ENCODE peak calls at places on chromosomes 2 and 18, in nine cellular contexts. One of them, this sample, is unnamed.
A peak's percentile ranks its signal among the peaks of the same experiment; 100 is the strongest.

GRCh38 chr18:34802938-34803337 is 92.8 kb downstream of the DTNA start:
- DNase-seq in thoracic aorta: no peak
- DNase-seq in GM23248: peak; percentile 66
- DNase-seq in left ventricle myocardium inferior: no peak
- DNase-seq in upper lobe of left lung: no peak
- DNase-seq in cardiac muscle cell: no peak
- DNase-seq in CD8-positive, alpha-beta T cell: no peak
- DNase-seq in lower lobe of right lung: no peak
- DNase-seq in small intestine: no peak
- DNase-seq in this sample: no peak

GRCh38 chr2:160254363-160254762 is 54.3 kb upstream of the ITGB6 start:
- DNase-seq in upper lobe of left lung: no peak
- DNase-seq in lower lobe of right lung: no peak
- DNase-seq in cardiac muscle cell: no peak
- DNase-seq in left ventricle myocardium inferior: no peak
- DNase-seq in thoracic aorta: no peak
- DNase-seq in CD8-positive, alpha-beta T cell: no peak
- DNase-seq in GM23248: no peak
- DNase-seq in small intestine: no peak
- DNase-seq in this sample: no peak

GRCh38 chr2:240595381-240596079 is 9.0 kb downstream of the CAPN10 start:
- DNase-seq in left ventricle myocardium inferior: no peak
- DNase-seq in upper lobe of left lung: no peak
- DNase-seq in small intestine: peak; percentile 32
- DNase-seq in GM23248: peak; percentile 31
- DNase-seq in thoracic aorta: no peak
- DNase-seq in CD8-positive, alpha-beta T cell: peak; percentile 58
- DNase-seq in lower lobe of right lung: peak; percentile 42
- DNase-seq in cardiac muscle cell: peak; percentile 44
- DNase-seq in this sample: peak; percentile 55

GRCh38 chr2:237500681-237501424 is 13.8 kb downstream of the MLPH start:
- DNase-seq in upper lobe of left lung: no peak
- DNase-seq in small intestine: no peak
- DNase-seq in cardiac muscle cell: no peak
- DNase-seq in left ventricle myocardium inferior: no peak
- DNase-seq in GM23248: peak; percentile 100
- DNase-seq in thoracic aorta: no peak
- DNase-seq in CD8-positive, alpha-beta T cell: no peak
- DNase-seq in lower lobe of right lung: no peak
- DNase-seq in this sample: no peak

GRCh38 chr18:62963522-62963921 is 248.2 kb downstream of the PHLPP1 start:
- DNase-seq in left ventricle myocardium inferior: no peak
- DNase-seq in upper lobe of left lung: no peak
- DNase-seq in small intestine: peak; percentile 7
- DNase-seq in lower lobe of right lung: no peak
- DNase-seq in thoracic aorta: no peak
- DNase-seq in cardiac muscle cell: no peak
- DNase-seq in CD8-positive, alpha-beta T cell: no peak
- DNase-seq in GM23248: no peak
- DNase-seq in this sample: no peak

GRCh38 chr2:74119324-74119723 is 28.4 kb downstream of the BOLA3 start:
- DNase-seq in thoracic aorta: no peak
- DNase-seq in lower lobe of right lung: no peak
- DNase-seq in CD8-positive, alpha-beta T cell: no peak
- DNase-seq in GM23248: peak; percentile 52
- DNase-seq in upper lobe of left lung: no peak
- DNase-seq in cardiac muscle cell: no peak
- DNase-seq in small intestine: no peak
- DNase-seq in left ventricle myocardium inferior: no peak
- DNase-seq in this sample: no peak

GRCh38 chr2:42102606-42103450 is 55.0 kb downstream of the PKDCC start:
- DNase-seq in upper lobe of left lung: peak; percentile 73
- DNase-seq in left ventricle myocardium inferior: peak; percentile 67
- DNase-seq in small intestine: no peak
- DNase-seq in GM23248: no peak
- DNase-seq in cardiac muscle cell: peak; percentile 90
- DNase-seq in CD8-positive, alpha-beta T cell: no peak
- DNase-seq in lower lobe of right lung: peak; percentile 78
- DNase-seq in thoracic aorta: no peak
- DNase-seq in this sample: peak; percentile 54

GRCh38 chr2:241204010-241204384 is 15.5 kb downstream of the ANO7 start:
- DNase-seq in CD8-positive, alpha-beta T cell: no peak
- DNase-seq in thoracic aorta: no peak
- DNase-seq in cardiac muscle cell: no peak
- DNase-seq in left ventricle myocardium inferior: no peak
- DNase-seq in upper lobe of left lung: no peak
- DNase-seq in GM23248: no peak
- DNase-seq in lower lobe of right lung: no peak
- DNase-seq in small intestine: no peak
- DNase-seq in this sample: no peak

GRCh38 chr2:7031424-7032245 is 114.4 kb downstream of the RNF144A start:
- DNase-seq in GM23248: no peak
- DNase-seq in upper lobe of left lung: peak; percentile 96
- DNase-seq in thoracic aorta: no peak
- DNase-seq in left ventricle myocardium inferior: no peak
- DNase-seq in cardiac muscle cell: no peak
- DNase-seq in lower lobe of right lung: peak; percentile 91
- DNase-seq in CD8-positive, alpha-beta T cell: peak; percentile 76
- DNase-seq in small intestine: peak; percentile 99
- DNase-seq in this sample: no peak

GRCh38 chr2:124112966-124113365 is 87.9 kb downstream of the CNTNAP5 start:
- DNase-seq in cardiac muscle cell: no peak
- DNase-seq in left ventricle myocardium inferior: no peak
- DNase-seq in thoracic aorta: no peak
- DNase-seq in GM23248: peak; percentile 6
- DNase-seq in CD8-positive, alpha-beta T cell: no peak
- DNase-seq in upper lobe of left lung: no peak
- DNase-seq in small intestine: no peak
- DNase-seq in lower lobe of right lung: no peak
- DNase-seq in this sample: no peak

GRCh38 chr2:201362396-201362795 is 5.3 kb upstream of the FLACC1 start:
- DNase-seq in cardiac muscle cell: no peak
- DNase-seq in CD8-positive, alpha-beta T cell: no peak
- DNase-seq in thoracic aorta: no peak
- DNase-seq in lower lobe of right lung: no peak
- DNase-seq in upper lobe of left lung: no peak
- DNase-seq in GM23248: peak; percentile 33
- DNase-seq in left ventricle myocardium inferior: no peak
- DNase-seq in small intestine: no peak
- DNase-seq in this sample: no peak
- H3K4me3 ChIP-seq in cardiac muscle cell: no peak overlapping the region
- H3K4me3 ChIP-seq in CD8-positive, alpha-beta T cell: no peak overlapping the region
- H3K4me3 ChIP-seq in thoracic aorta: no peak overlapping the region
- H3K4me3 ChIP-seq in lower lobe of right lung: no peak overlapping the region
- H3K4me3 ChIP-seq in upper lobe of left lung: no peak overlapping the region
- H3K4me3 ChIP-seq in GM23248: no peak overlapping the region
- H3K4me3 ChIP-seq in left ventricle myocardium inferior: no peak overlapping the region
- H3K4me3 ChIP-seq in small intestine: no peak overlapping the region
- H3K4me3 ChIP-seq in this sample: no peak overlapping the region

DNA sequence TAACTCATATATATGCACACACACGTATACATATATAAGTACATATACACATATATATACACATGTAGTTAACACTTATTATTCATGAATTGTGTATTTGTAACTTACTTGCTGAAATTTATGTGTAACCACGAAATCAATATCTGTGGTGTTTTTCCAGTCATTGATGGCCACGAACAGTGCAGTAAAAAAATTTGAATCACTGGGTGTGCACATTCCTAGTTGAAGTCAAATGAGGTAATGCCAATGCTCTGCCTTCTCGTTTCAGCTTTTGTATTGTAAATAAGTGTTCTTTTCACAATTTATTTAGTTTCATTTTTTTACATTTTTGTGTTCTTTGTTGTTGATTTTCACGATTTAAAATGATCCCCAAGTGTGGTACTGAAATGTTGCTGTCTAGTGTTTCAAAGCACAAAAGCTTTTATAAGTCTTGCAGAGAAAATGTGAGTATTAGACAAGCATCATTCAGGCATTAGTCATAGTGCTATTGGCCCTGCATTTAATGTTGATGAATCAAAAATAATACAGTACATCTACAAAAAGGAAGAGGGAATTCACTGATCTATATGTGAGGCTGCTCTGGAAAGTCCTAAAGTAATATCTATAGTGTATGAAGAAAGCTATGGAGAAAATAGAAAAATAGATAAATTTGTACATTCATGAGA is 419.0 kb downstream of the DSC3 start:
- DNase-seq in CD8-positive, alpha-beta T cell: no peak
- DNase-seq in cardiac muscle cell: no peak
- DNase-seq in left ventricle myocardium inferior: no peak
- DNase-seq in GM23248: no peak
- DNase-seq in small intestine: no peak
- DNase-seq in thoracic aorta: no peak
- DNase-seq in upper lobe of left lung: no peak
- DNase-seq in lower lobe of right lung: no peak
- DNase-seq in this sample: no peak
- H3K36me3 ChIP-seq in CD8-positive, alpha-beta T cell: no peaks in the 10 kb centered on the region
- H3K36me3 ChIP-seq in cardiac muscle cell: no peaks in the 10 kb centered on the region
- H3K36me3 ChIP-seq in left ventricle myocardium inferior: no peaks in the 10 kb centered on the region
- H3K36me3 ChIP-seq in GM23248: no peaks in the 10 kb centered on the region
- H3K36me3 ChIP-seq in small intestine: no peaks in the 10 kb centered on the region
- H3K36me3 ChIP-seq in thoracic aorta: no peaks in the 10 kb centered on the region
- H3K36me3 ChIP-seq in upper lobe of left lung: no peaks in the 10 kb centered on the region
- H3K36me3 ChIP-seq in lower lobe of right lung: no peaks in the 10 kb centered on the region
- H3K36me3 ChIP-seq in this sample: no peaks in the 10 kb centered on the region

DNA sequence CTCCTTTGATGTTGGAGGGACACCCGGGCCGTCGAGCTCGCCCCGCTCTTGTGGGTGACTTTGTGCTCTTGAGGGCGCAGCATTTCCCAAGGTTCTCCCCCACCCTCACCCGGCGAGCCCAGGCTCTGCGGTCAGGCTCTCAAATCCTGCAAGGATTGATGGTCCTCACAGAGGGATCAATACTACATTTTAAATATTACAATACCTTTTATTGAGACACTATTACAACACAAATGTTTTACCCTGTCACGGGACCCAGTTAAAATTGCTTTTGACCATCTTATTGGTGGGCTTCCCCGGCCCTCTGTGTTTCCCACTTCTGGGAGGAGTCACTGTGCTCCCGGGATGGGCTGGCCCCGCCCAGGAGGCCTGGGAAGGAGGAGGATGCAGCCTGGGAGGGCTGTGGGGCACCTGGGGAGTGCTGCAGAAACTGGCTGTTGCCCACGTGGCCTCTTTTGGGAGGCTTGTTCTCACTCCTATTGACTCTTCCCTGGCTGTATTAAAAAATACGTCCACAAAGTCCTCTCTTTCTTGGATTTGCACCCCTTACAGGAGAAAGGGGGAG is 222.7 kb downstream of the INSIG2 start:
- DNase-seq in small intestine: no peak
- DNase-seq in lower lobe of right lung: no peak
- DNase-seq in GM23248: peak; percentile 59
- DNase-seq in upper lobe of left lung: no peak
- DNase-seq in left ventricle myocardium inferior: no peak
- DNase-seq in CD8-positive, alpha-beta T cell: no peak
- DNase-seq in cardiac muscle cell: no peak
- DNase-seq in thoracic aorta: no peak
- DNase-seq in this sample: peak; percentile 49
- H3K4me3 ChIP-seq in small intestine: no peak overlapping the region
- H3K4me3 ChIP-seq in lower lobe of right lung: peak overlapping the region; percentile 57
- H3K4me3 ChIP-seq in GM23248: peak overlapping the region; percentile 77
- H3K4me3 ChIP-seq in upper lobe of left lung: peak overlapping the region; percentile 56
- H3K4me3 ChIP-seq in left ventricle myocardium inferior: peak overlapping the region; percentile 67
- H3K4me3 ChIP-seq in CD8-positive, alpha-beta T cell: peak overlapping the region; percentile 66
- H3K4me3 ChIP-seq in cardiac muscle cell: no peak overlapping the region
- H3K4me3 ChIP-seq in thoracic aorta: peak overlapping the region; percentile 78
- H3K4me3 ChIP-seq in this sample: peak overlapping the region; percentile 70

GRCh38 chr18:50272593-50272992 is 6.3 kb upstream of the CFAP53 start:
- DNase-seq in upper lobe of left lung: no peak
- DNase-seq in left ventricle myocardium inferior: no peak
- DNase-seq in CD8-positive, alpha-beta T cell: no peak
- DNase-seq in lower lobe of right lung: no peak
- DNase-seq in small intestine: no peak
- DNase-seq in GM23248: no peak
- DNase-seq in cardiac muscle cell: no peak
- DNase-seq in thoracic aorta: no peak
- DNase-seq in this sample: no peak
- H3K36me3 ChIP-seq in upper lobe of left lung: peaks cover 79% of the 10 kb centered on the region
- H3K36me3 ChIP-seq in left ventricle myocardium inferior: peaks cover 85% of the 10 kb centered on the region
- H3K36me3 ChIP-seq in CD8-positive, alpha-beta T cell: peaks cover 63% of the 10 kb centered on the region
- H3K36me3 ChIP-seq in lower lobe of right lung: peaks cover 88% of the 10 kb centered on the region
- H3K36me3 ChIP-seq in small intestine: peaks cover 37% of the 10 kb centered on the region
- H3K36me3 ChIP-seq in GM23248: peaks cover 38% of the 10 kb centered on the region
- H3K36me3 ChIP-seq in cardiac muscle cell: peaks cover 66% of the 10 kb centered on the region
- H3K36me3 ChIP-seq in thoracic aorta: peaks cover 69% of the 10 kb centered on the region
- H3K36me3 ChIP-seq in this sample: no peaks in the 10 kb centered on the region

DNA sequence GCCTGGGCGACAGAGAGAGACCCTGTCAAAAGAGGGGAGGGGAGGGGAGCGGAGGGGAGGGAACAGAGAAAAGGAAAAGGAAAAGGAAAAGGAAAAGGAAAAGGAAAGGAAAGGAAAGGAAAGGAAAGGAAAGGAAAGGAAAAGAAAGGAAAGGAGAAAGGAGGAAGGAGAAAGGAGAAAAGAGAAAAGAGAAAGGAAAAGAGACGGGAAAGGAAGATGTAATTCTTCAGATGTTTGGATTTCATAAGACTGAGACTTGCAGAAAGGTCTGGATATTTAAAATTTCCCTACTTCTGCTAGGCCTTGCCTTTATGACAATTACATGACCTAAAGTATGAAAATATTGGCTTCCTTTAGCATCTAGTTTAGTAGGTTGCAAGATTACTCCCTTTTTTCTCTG is 383.6 kb downstream of the ZEB2 start:
- DNase-seq in small intestine: no peak
- DNase-seq in cardiac muscle cell: no peak
- DNase-seq in upper lobe of left lung: no peak
- DNase-seq in thoracic aorta: no peak
- DNase-seq in GM23248: no peak
- DNase-seq in left ventricle myocardium inferior: no peak
- DNase-seq in CD8-positive, alpha-beta T cell: no peak
- DNase-seq in lower lobe of right lung: no peak
- DNase-seq in this sample: no peak
- H3K4me3 ChIP-seq in small intestine: no peak overlapping the region
- H3K4me3 ChIP-seq in cardiac muscle cell: no peak overlapping the region
- H3K4me3 ChIP-seq in upper lobe of left lung: no peak overlapping the region
- H3K4me3 ChIP-seq in thoracic aorta: no peak overlapping the region
- H3K4me3 ChIP-seq in GM23248: no peak overlapping the region
- H3K4me3 ChIP-seq in left ventricle myocardium inferior: no peak overlapping the region
- H3K4me3 ChIP-seq in CD8-positive, alpha-beta T cell: no peak overlapping the region
- H3K4me3 ChIP-seq in lower lobe of right lung: no peak overlapping the region
- H3K4me3 ChIP-seq in this sample: no peak overlapping the region

DNA sequence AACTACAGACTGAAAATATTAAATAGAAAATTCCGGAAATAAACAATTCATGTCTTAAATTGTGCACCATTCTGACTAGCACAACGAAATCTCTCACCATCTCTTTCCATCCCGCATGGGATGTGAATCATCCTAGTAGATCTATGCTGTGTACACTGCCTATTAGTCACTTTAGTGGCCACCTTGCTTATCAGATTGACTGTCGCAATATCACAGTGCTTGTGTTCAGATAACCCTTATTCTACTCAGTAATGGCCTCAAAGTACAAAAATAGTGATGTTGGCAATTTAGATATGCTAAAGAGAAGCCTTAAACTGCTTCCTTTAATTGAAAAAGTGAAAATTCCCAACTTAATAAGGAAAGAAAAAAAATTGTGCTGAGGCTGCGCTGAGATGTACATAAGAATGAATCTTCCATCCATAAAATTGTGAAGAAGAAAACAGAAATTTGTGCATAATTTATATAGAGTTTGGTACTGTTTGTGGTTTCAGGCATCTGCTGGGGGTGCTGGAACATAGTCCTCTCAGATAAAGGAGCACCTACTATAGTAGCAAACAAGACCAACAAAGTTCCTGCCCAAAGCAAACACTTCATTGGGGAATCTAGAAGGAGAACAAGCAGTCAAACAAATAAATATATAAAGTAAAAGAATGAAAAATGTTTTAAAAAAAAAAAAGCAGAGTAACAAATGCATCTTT is 12.0 kb downstream of the PSMD1 start:
- DNase-seq in thoracic aorta: no peak
- DNase-seq in small intestine: peak; percentile 87
- DNase-seq in GM23248: peak; percentile 59
- DNase-seq in left ventricle myocardium inferior: no peak
- DNase-seq in lower lobe of right lung: no peak
- DNase-seq in CD8-positive, alpha-beta T cell: no peak
- DNase-seq in upper lobe of left lung: no peak
- DNase-seq in cardiac muscle cell: no peak
- DNase-seq in this sample: no peak
- H3K36me3 ChIP-seq in thoracic aorta: peaks cover 49% of the 10 kb centered on the region
- H3K36me3 ChIP-seq in small intestine: peaks cover 11% of the 10 kb centered on the region
- H3K36me3 ChIP-seq in GM23248: peaks cover 71% of the 10 kb centered on the region
- H3K36me3 ChIP-seq in left ventricle myocardium inferior: peaks cover 95% of the 10 kb centered on the region
- H3K36me3 ChIP-seq in lower lobe of right lung: peaks cover 93% of the 10 kb centered on the region
- H3K36me3 ChIP-seq in CD8-positive, alpha-beta T cell: peaks cover 22% of the 10 kb centered on the region
- H3K36me3 ChIP-seq in upper lobe of left lung: peaks cover 64% of the 10 kb centered on the region
- H3K36me3 ChIP-seq in cardiac muscle cell: peaks cover 66% of the 10 kb centered on the region
- H3K36me3 ChIP-seq in this sample: no peaks in the 10 kb centered on the region

This sample was measured in testis.